ENCODE peak calls at places on chromosome 12, in seven cellular contexts. G is neural crest cell, A is AG04450, K is left lung, U is coronary artery, Q is B cell, T is A673. B is an unnamed sample.

GRCh38 chr12:68303850-68304249 is 28.3 kb downstream of the MDM1 start:
- DNase-seq in A (no peak), G (no peak), K (no peak), U (no peak), T (no peak), Q (no peak), B (no peak)

GRCh38 chr12:126897102-126897501 is 1369.9 kb upstream of the TMEM132C start:
- DNase-seq in T (no peak), Q (no peak), K (no peak), G (no peak), U (no peak), A (no peak), B (no peak)

GRCh38 chr12:43937947-43938346 is 102.1 kb downstream of the TMEM117 start:
- DNase-seq in A (no peak), G (no peak), T (peak), U (no peak), K (no peak), Q (no peak), B (no peak)

GRCh38 chr12:55822228-55822627 is 4.4 kb downstream of the ORMDL2 start:
- DNase-seq in A (no peak), G (no peak), U (no peak), Q (no peak), K (no peak), T (no peak), B (no peak)

GRCh38 chr12:102602549-102602948 is 122.2 kb upstream of the IGF1 start:
- DNase-seq in Q (no peak), A (no peak), U (no peak), T (no peak), K (no peak), G (no peak), B (no peak)

GRCh38 chr12:6229224-6229748 is 29.1 kb downstream of the CD9 start:
- DNase-seq in A (no peak), U (no peak), T (no peak), K (peak), Q (no peak), G (no peak), B (no peak)

GRCh38 chr12:87160848-87161601 is 868.2 kb downstream of the C12orf50 start:
- DNase-seq in T (no peak), K (no peak), U (no peak), G (no peak), A (no peak), Q (no peak), B (no peak)

GRCh38 chr12:55705802-55706402 is 1.8 kb downstream of the ITGA7 start:
- DNase-seq in A (no peak), U (no peak), Q (peak), T (no peak), K (no peak), G (no peak), B (no peak)

GRCh38 chr12:122867701-122868461 is 28.0 kb downstream of the VPS37B start:
- DNase-seq in K (peak), T (no peak), G (no peak), Q (peak), A (no peak), U (no peak), B (no peak)

GRCh38 chr12:121400332-121401139 is 618 bp downstream of the RNF34 start:
- DNase-seq in Q (peak), T (peak), U (no peak), A (no peak), G (peak), K (peak), B (peak)

GRCh38 chr12:93419388-93420034 is 22.2 kb downstream of the UBE2N start:
- DNase-seq in Q (peak), G (no peak), A (no peak), K (no peak), U (no peak), T (peak), B (no peak)

GRCh38 chr12:117468016-117468415 is 106.6 kb upstream of the NOS1 start:
- DNase-seq in Q (no peak), K (no peak), G (no peak), T (no peak), U (no peak), A (no peak), B (no peak)

GRCh38 chr12:5171701-5172100 is 128.0 kb downstream of the KCNA5 start:
- DNase-seq in K (no peak), Q (no peak), A (peak), G (peak), T (peak), U (no peak), B (no peak)

GRCh38 chr12:71191509-71192196 is 33.9 kb upstream of the TSPAN8 start:
- DNase-seq in U (no peak), G (no peak), T (peak), K (no peak), Q (no peak), A (no peak), B (no peak)

GRCh38 chr12:51828951-51829581 is 19.5 kb downstream of the FIGNL2 start:
- DNase-seq in K (no peak), A (no peak), G (no peak), Q (no peak), U (no peak), T (no peak), B (no peak)

GRCh38 chr12:92717202-92717601 is 14.4 kb downstream of the PLEKHG7 start:
- DNase-seq in Q (no peak), T (peak), G (no peak), A (no peak), U (no peak), K (no peak), B (no peak)

GRCh38 chr12:50732591-50732990 is 31.3 kb upstream of the ATF1 start:
- DNase-seq in Q (no peak), G (no peak), U (no peak), T (no peak), K (no peak), A (peak), B (no peak)

GRCh38 chr12:94033767-94034166 is 114.6 kb upstream of the PLXNC1 start:
- DNase-seq in K (no peak), T (no peak), U (no peak), A (no peak), G (no peak), Q (no peak), B (no peak)

GRCh38 chr12:62438098-62438692 is 28.4 kb upstream of the MON2 start:
- DNase-seq in A (peak), U (no peak), G (peak), K (no peak), T (peak), Q (peak), B (no peak)

GRCh38 chr12:115998789-115999478 is 278.6 kb downstream of the MED13L start:
- DNase-seq in U (no peak), G (no peak), Q (no peak), K (no peak), T (no peak), A (no peak), B (no peak)

GRCh38 chr12:24113701-24114100 is 164.2 kb upstream of the SOX5 start:
- DNase-seq in A (no peak), T (peak), U (no peak), G (no peak), K (no peak), Q (no peak), B (no peak)

GRCh38 chr12:113359939-113360748 is 1.8 kb downstream of the PLBD2 start:
- DNase-seq in Q (no peak), A (no peak), K (no peak), G (no peak), T (no peak), U (no peak), B (no peak)

GRCh38 chr12:52945389-52946232 is 3.3 kb upstream of the KRT18 start:
- DNase-seq in T (peak), K (peak), A (peak), U (no peak), Q (no peak), G (no peak), B (peak)

GRCh38 chr12:116551952-116552749 is 7.0 kb upstream of the MAP1LC3B2 start:
- DNase-seq in U (no peak), T (peak), G (no peak), Q (no peak), K (no peak), A (no peak), B (no peak)

GRCh38 chr12:68317047-68317667 is 15.0 kb downstream of the MDM1 start:
- DNase-seq in Q (peak), G (peak), U (no peak), K (no peak), T (peak), A (peak), B (no peak)

GRCh38 chr12:124543052-124543590 is 24.3 kb downstream of the NCOR2 start:
- DNase-seq in Q (peak), A (no peak), T (peak), K (no peak), U (no peak), G (no peak), B (no peak)

GRCh38 chr12:4274960-4275868 is 1.7 kb downstream of the CCND2 start:
- DNase-seq in G (peak), U (peak), A (no peak), K (no peak), T (no peak), Q (no peak), B (peak)

GRCh38 chr12:49456280-49456679 is 82.5 kb upstream of the KCNH3 start:
- DNase-seq in U (no peak), A (no peak), K (no peak), Q (no peak), G (no peak), T (no peak), B (no peak)

GRCh38 chr12:57147641-57147944 is 174 bp upstream of the LRP1-AS start:
- DNase-seq in A (no peak), Q (no peak), U (no peak), T (no peak), G (no peak), K (no peak), B (no peak)

GRCh38 chr12:70449074-70449757 is 83.1 kb downstream of the KCNMB4 start:
- DNase-seq in Q (no peak), G (no peak), T (no peak), A (no peak), K (no peak), U (no peak), B (no peak)

GRCh38 chr12:69613351-69613750 is 2.6 kb upstream of the LRRC10 start:
- DNase-seq in T (no peak), G (no peak), Q (no peak), A (no peak), K (no peak), U (no peak), B (no peak)

GRCh38 chr12:100987552-100988277 is 193.1 kb downstream of the ANO4 start:
- DNase-seq in T (peak), A (peak), G (peak), K (no peak), Q (no peak), U (no peak), B (no peak)

GRCh38 chr12:72057330-72057911 is 118.8 kb downstream of the TPH2 start:
- DNase-seq in U (no peak), A (no peak), G (no peak), Q (no peak), K (no peak), T (peak), B (no peak)

GRCh38 chr12:105382771-105383632 is 52.5 kb downstream of the C12orf75 start:
- DNase-seq in G (peak), A (peak), U (no peak), T (peak), K (no peak), Q (peak), B (no peak)

GRCh38 chr12:88960213-88960878 is 380.1 kb upstream of the KITLG start:
- DNase-seq in A (no peak), K (no peak), Q (no peak), T (no peak), U (no peak), G (no peak), B (no peak)

DNA sequence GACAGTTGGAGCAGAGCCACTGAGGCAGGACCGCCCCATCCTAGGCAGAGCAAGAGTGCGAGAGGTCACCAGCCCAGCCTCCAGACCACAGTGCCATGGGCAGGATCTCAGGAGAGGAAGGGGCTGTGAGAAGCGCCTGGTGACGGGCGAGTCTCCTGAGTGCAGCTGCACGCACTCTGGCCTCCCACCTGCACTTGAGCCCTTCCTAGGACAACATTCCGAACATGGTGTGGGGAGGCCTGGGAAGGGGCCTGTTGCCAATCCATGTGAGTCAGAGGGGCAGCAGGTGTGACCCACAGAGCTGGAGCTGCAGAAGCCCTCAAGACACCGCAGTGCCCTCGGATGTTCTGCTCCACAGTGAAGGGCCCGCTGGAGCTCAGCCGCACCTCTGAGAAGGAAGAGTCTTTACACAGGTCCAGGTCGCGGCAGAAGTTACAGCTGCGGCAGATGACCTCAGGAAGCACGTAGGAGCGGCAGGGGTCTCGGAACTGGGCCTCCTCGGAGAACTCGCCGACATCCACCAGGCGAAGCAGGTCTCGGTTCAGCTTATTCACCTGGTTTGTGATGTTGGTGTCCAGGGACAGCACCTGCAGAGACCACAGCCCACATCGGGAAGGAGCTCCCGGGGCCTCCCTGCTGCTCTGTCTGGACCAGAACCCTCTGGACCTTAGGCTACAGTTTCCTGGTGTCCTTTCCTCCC is 7.3 kb downstream of the P2RX2 start:
- DNase-seq in K (no peak), Q (no peak), G (no peak), A (no peak), T (no peak), U (peak), B (no peak)
- TF ChIP-seq CTCF in K (no peak), Q (no peak), G (no peak), A (no peak), T (no peak), U (no peak), B (no peak)

GRCh38 chr12:98719515-98720504 is 74.7 kb downstream of the APAF1 start:
- DNase-seq in Q (no peak), G (no peak), T (no peak), A (no peak), K (no peak), U (no peak), B (no peak)

GRCh38 chr12:98721204-98721702 is 76.2 kb downstream of the APAF1 start:
- DNase-seq in K (no peak), Q (no peak), T (no peak), G (no peak), A (no peak), U (no peak), B (no peak)

GRCh38 chr12:98727196-98727595 is 82.1 kb downstream of the APAF1 start:
- DNase-seq in G (no peak), Q (no peak), U (no peak), A (no peak), T (no peak), K (no peak), B (no peak)

GRCh38 chr12:98724384-98725155 is 79.5 kb downstream of the APAF1 start:
- DNase-seq in A (no peak), U (no peak), G (no peak), Q (no peak), K (no peak), T (no peak), B (no peak)

GRCh38 chr12:98725481-98726247 is 80.6 kb downstream of the APAF1 start:
- DNase-seq in G (peak), Q (no peak), A (peak), U (no peak), T (peak), K (no peak), B (no peak)
- TF ChIP-seq CTCF in G (peak), Q (peak), A (peak), U (no peak), T (peak), K (no peak), B (peak)

DNA sequence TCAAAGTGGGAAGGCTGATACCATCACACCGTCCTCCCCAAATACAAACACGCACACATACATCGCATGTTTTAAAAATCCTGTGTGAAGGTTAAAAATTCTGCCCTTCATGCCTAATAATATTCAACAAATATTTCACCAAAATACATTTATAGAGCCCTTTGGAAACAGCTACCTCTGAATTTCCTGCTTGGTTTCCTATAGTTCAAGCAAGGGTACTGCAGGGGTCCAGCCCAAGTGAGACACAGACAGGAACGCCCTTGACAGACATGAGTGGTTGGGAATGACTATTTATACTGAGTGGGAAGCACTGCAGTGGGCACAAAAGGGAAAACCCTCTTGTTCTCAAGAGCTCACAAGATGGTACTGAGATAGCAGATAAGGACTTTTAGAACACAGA is 51.0 kb downstream of the ST8SIA1 start:
- DNase-seq in K (no peak), U (no peak), T (no peak), A (no peak), Q (no peak), G (no peak), B (no peak)
- TF ChIP-seq CTCF in K (no peak), U (no peak), T (no peak), A (peak), Q (no peak), G (no peak), B (peak)

DNA sequence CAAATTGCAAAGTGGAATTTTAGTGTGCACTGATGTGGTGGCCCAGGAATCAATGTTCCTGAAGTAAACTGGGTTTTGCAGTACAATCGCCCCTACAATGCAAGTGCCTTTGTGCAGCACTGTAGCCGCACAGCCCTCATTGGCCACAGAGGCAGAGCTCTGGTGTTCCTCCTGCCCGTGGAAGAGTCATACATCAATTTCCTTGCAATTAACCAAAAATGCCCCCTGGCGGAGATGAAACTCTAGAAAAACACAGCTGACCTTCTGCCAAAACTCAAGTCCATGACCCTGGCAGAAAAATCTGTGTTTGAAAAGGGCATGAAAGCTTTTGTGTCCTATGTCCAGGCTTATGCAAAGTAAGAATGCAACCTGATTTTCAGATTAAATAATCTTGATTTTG is 117.9 kb upstream of the PRB2 start:
- DNase-seq in K (no peak), G (no peak), T (no peak), U (no peak), A (no peak), Q (no peak), B (no peak)
- TF ChIP-seq CTCF in K (no peak), G (peak), T (no peak), U (no peak), A (peak), Q (no peak), B (peak)

GRCh38 chr12:82688619-82689018 is 1.9 kb downstream of the TMTC2 start:
- DNase-seq in K (no peak), U (no peak), G (no peak), T (peak), A (no peak), Q (no peak), B (no peak)

GRCh38 chr12:82686223-82687019 is at the start of gene TMTC2:
- DNase-seq in A (peak), Q (peak), K (peak), U (peak), T (peak), G (peak), B (peak)

GRCh38 chr12:82685721-82686222 is 934 bp upstream of the TMTC2 start:
- DNase-seq in A (peak), G (peak), U (peak), K (peak), T (peak), Q (peak), B (peak)

GRCh38 chr12:82687020-82687951 is 580 bp downstream of the TMTC2 start:
- DNase-seq in U (peak), G (peak), Q (peak), K (peak), A (no peak), T (peak), B (peak)

DNA sequence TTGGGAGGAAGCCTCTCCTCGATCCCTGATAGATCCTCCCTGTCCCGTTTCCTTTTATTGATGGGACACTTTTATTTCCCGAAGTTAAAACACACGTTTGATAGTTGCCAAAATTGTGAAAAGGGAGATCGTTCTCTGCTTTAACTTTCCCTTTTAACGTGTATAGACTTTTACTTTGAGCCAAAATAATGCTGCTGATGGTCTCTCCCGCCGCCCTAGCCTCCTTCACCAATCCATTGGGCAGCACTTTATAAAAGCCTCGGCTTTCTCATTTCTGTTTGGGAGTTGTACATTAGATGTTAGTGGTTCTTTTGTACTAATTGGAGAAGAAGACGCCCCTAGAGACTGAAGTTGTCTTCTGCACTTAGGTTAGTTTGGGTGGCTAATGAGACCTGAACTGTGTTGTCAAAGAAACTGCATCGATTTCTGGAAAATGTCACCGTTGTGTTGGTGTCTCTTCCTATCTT is 1.4 kb downstream of the TMTC2 start:
- DNase-seq in U (no peak), A (no peak), T (peak), Q (peak), G (no peak), K (no peak), B (no peak)
- TF ChIP-seq CTCF in U (no peak), A (peak), T (peak), Q (no peak), G (peak), K (no peak), B (peak)

GRCh38 chr12:2652401-2653081 is 142.2 kb upstream of the FKBP4 start:
- DNase-seq in U (peak), Q (no peak), A (no peak), G (no peak), T (no peak), K (no peak), B (no peak)
- TF ChIP-seq CTCF in U (no peak), Q (no peak), A (no peak), G (no peak), T (no peak), K (no peak), B (no peak)

GRCh38 chr12:75437564-75437963 is 43.0 kb upstream of the GLIPR1 start:
- DNase-seq in T (peak), A (no peak), Q (peak), K (no peak), G (no peak), U (no peak), B (no peak)
- TF ChIP-seq CTCF in T (peak), A (peak), Q (peak), K (peak), G (no peak), U (no peak), B (no peak)

GRCh38 chr12:41882144-41882805 is 262.4 kb downstream of the GXYLT1 start:
- DNase-seq in U (no peak), G (no peak), K (no peak), A (no peak), Q (no peak), T (no peak), B (no peak)
- TF ChIP-seq CTCF in U (no peak), G (no peak), K (no peak), A (no peak), Q (no peak), T (no peak), B (no peak)

B was measured in type B pancreatic cell.